ENCODE peak calls at places on chromosomes 3 and 15, in four cellular contexts. Y, Z, R and I are unnamed samples. For H3K4me1 and H3K9me3, the result is how much of the 10 kb centered on the place peaks cover.

GRCh38 chr3:140994316-140994715 is 52.7 kb downstream of the SLC25A36 start:
- DNase-seq in Y (no peak), Z (no peak), R (no peak), I (no peak)

GRCh38 chr3:128338536-128339400 is 127.9 kb downstream of the DNAJB8 start:
- DNase-seq in Y (no peak), Z (no peak), R (no peak), I (no peak)

GRCh38 chr3:160162440-160162839 is 62.8 kb upstream of the C3orf80 start:
- DNase-seq in Y (no peak), Z (no peak), R (no peak), I (peak)

GRCh38 chr15:67820992-67821783 is 4.1 kb upstream of the SKOR1 start:
- DNase-seq in Y (no peak), Z (no peak), R (no peak), I (no peak)

GRCh38 chr15:40795019-40795418 is 11.9 kb upstream of the ZFYVE19 start:
- DNase-seq in Y (no peak), Z (no peak), R (no peak), I (no peak)

GRCh38 chr3:50202353-50203112 is 2.5 kb upstream of the SLC38A3 start:
- DNase-seq in Y (no peak), Z (no peak), R (no peak), I (no peak)

GRCh38 chr3:15647629-15648167 is 46.2 kb downstream of the BTD start:
- DNase-seq in Y (no peak), Z (no peak), R (peak), I (no peak)

GRCh38 chr3:172246107-172246870 is 202.0 kb downstream of the GHSR start:
- DNase-seq in Y (no peak), Z (no peak), R (no peak), I (no peak)

GRCh38 chr15:99305761-99306505 is 54.7 kb downstream of the LRRC28 start:
- DNase-seq in Y (peak), Z (peak), R (no peak), I (no peak)

GRCh38 chr3:72347819-72348319 is 500.4 kb downstream of the SHQ1 start:
- DNase-seq in Y (no peak), Z (peak), R (no peak), I (no peak)

GRCh38 chr3:184524981-184525336 is 36.6 kb upstream of the EPHB3 start:
- DNase-seq in Y (no peak), Z (peak), R (no peak), I (no peak)

GRCh38 chr15:66746231-66746605 is 44.2 kb downstream of the SMAD6 start:
- DNase-seq in Y (no peak), Z (no peak), R (no peak), I (no peak)

GRCh38 chr3:15711281-15711680 is 86.5 kb downstream of the ANKRD28 start:
- DNase-seq in Y (no peak), Z (no peak), R (no peak), I (no peak)

GRCh38 chr15:52922871-52923270 is 132.7 kb upstream of the ONECUT1 start:
- DNase-seq in Y (no peak), Z (no peak), R (no peak), I (no peak)

GRCh38 chr15:75720297-75720696 is 7.6 kb upstream of the CSPG4 start:
- DNase-seq in Y (no peak), Z (no peak), R (no peak), I (no peak)

GRCh38 chr15:69088300-69088965 is 72.0 kb upstream of the GLCE start:
- DNase-seq in Y (no peak), Z (no peak), R (no peak), I (no peak)
- H3K4me1 ChIP-seq in Y (under half), Z (under half), R (under half), I (under half)

GRCh38 chr3:143563786-143564185 is 284.5 kb downstream of the SLC9A9 start:
- DNase-seq in Y (no peak), Z (no peak), R (no peak), I (no peak)

GRCh38 chr3:143562789-143563188 is 285.5 kb downstream of the SLC9A9 start:
- DNase-seq in Y (no peak), Z (no peak), R (no peak), I (no peak)

DNA sequence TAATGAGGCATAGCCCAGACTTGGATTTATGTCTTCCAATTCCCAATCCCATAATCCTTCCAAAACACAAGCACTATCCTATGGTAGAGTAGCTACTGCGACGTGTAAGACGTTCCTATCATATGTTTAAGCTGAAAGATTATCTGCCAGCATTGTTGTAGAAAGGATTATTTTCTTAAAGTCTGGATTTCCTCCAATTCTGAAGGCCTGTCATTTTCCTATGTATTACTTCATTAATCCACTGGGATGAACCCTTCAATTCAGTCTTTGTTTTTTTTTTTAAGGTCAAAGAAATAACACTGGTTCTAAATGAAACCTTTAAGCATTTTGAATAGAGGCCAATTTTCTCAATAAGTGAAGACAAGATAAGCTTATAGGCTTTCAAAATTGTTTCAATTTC is 289.0 kb downstream of the SLC9A9 start:
- DNase-seq in Y (no peak), Z (no peak), R (no peak), I (no peak)
- H3K9me3 ChIP-seq in Y (under half), Z (under half), R (under half), I (under half)

DNA sequence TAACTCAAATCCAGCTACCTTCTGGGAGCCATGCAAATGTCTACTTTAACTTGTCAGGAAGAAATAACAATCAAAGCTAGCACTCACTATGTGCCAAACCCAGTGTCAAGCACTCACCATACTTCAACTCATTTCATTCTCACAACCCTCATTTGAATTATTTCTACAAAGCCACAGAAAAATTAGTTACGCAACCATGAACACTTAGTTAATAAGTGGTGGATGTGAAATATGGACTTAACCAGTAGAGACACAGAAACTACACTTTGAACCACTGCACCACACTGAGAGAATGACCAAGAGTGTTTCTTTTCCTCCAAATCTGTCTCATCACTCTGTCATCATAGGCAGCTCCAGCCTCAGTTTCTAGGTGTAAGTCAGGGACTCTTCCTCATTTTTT is 91.0 kb upstream of the MBNL1 start:
- DNase-seq in Y (no peak), Z (no peak), R (no peak), I (no peak)
- H3K27ac ChIP-seq in Y (no peak), Z (no peak), R (no peak), I (no peak)

DNA sequence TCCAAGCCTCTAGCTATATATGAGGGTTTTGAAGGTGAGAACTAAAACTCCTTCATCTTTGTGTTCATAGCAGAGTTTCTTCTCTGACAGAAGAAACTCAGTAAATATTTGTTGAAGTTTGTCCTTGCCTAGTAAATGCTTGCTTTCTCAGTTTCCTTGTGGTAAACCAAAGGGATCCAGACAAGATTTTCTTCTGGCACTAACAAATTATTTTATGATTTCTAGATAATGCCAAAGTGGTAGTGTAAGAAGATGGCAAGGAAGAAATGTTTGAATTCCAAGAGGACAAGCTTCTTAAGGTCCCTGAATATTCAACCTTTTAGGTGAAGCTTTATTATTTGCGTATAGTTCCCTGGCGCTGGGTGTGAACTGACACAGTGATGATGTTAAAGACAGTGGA is 14.4 kb downstream of the ARIH1 start:
- DNase-seq in Y (no peak), Z (no peak), R (no peak), I (no peak)
- H3K4me1 ChIP-seq in Y (half or more), Z (under half), R (half or more), I (under half)

DNA sequence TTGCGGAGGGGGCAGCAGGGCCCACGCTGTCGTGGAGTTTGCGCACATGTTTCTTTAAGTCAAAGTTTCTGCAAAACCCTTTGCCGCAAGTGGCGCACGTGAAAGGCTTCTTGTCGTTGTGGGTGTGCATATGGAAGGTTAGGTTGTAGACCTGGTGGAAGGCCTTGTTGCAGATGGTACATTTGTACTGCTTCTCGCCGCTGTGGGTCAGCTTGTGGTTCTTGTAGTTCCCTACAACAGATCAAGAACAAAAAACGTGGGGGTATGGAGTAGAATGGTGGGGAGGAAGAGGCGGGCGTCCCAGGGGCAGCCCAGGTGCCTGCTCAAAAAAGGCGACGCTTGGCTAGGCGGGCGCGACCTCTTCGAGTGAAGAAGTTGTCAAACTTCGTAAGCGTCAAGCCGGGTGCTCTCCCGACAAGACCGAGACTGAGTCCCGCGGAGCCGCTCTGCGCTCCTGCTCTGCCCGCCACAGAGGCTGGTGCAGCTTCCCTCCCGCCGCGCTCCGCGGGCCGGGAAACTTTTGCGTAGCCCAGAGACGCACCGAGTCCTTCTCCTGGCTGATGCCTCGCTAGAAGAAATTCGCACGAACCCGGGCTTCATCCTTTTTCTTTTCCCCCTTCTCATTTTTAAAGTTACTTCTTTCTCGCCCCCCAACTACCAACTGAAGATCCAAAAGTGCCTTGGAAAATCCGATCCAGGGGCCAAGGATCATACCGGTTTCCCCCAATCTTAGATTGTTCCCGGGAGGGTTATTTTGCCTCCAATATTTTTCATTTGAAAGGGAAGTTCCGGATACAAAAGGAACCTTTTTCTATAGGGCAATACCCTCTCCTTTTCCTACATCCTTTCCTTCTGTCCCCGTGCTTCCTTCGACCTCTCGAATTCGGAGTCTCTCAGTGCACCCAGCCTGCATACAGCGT is 3.0 kb downstream of the FEZF2 start:
- DNase-seq in Y (no peak), Z (no peak), R (no peak), I (no peak)
- H3K9me3 ChIP-seq in Y (under half), Z (under half), R (under half), I (under half)

GRCh38 chr15:45183511-45183910 is 4.3 kb downstream of the SHF start:
- DNase-seq in Y (no peak), Z (no peak), R (no peak), I (no peak)

GRCh38 chr15:45180648-45181436 is 6.9 kb downstream of the SHF start:
- DNase-seq in Y (no peak), Z (no peak), R (no peak), I (no peak)

GRCh38 chr15:45184562-45185041 is 3.2 kb downstream of the SHF start:
- DNase-seq in Y (no peak), Z (no peak), R (no peak), I (no peak)

GRCh38 chr15:45181491-45182285 is 6.1 kb downstream of the SHF start:
- DNase-seq in Y (no peak), Z (no peak), R (no peak), I (no peak)

GRCh38 chr15:45183001-45183400 is 4.8 kb downstream of the SHF start:
- DNase-seq in Y (no peak), Z (no peak), R (no peak), I (no peak)
- H3K27ac ChIP-seq in Y (peak), Z (no peak), R (no peak), I (no peak)

GRCh38 chr3:13023251-13024055 is 49.8 kb downstream of the IQSEC1 start:
- DNase-seq in Y (peak), Z (no peak), R (no peak), I (no peak)
- H3K4me1 ChIP-seq in Y (under half), Z (under half), R (under half), I (under half)

GRCh38 chr3:26365706-26366105 is 256.9 kb upstream of the LRRC3B start:
- DNase-seq in Y (no peak), Z (no peak), R (no peak), I (no peak)
- H3K9me3 ChIP-seq in Y (under half), Z (under half), R (under half), I (under half)

GRCh38 chr3:152120606-152121291 is 148.0 kb upstream of the MBNL1 start:
- DNase-seq in Y (no peak), Z (no peak), R (no peak), I (no peak)

GRCh38 chr3:152123457-152123856 is 145.3 kb upstream of the MBNL1 start:
- DNase-seq in Y (no peak), Z (no peak), R (no peak), I (no peak)

GRCh38 chr3:152127058-152127457 is 141.7 kb upstream of the MBNL1 start:
- DNase-seq in Y (no peak), Z (no peak), R (no peak), I (no peak)

GRCh38 chr3:152126260-152126659 is 142.5 kb upstream of the MBNL1 start:
- DNase-seq in Y (no peak), Z (no peak), R (no peak), I (no peak)

GRCh38 chr3:152121292-152121654 is 147.5 kb upstream of the MBNL1 start:
- DNase-seq in Y (peak), Z (no peak), R (no peak), I (no peak)
- H3K27ac ChIP-seq in Y (peak), Z (peak), R (no peak), I (no peak)